ENCODE peak calls at places on chromosome 6, in eight cellular contexts. L is Karpas-422, Q is H9, N is H1, Z is PC-3, T is DND-41, H is IMR-90, V is keratinocyte. X is an unnamed sample.

GRCh38 chr6:150408842-150409241 is 40.0 kb downstream of the IYD start:
- DNase-seq in L (no peak), Q (no peak), N (no peak), Z (no peak), T (no peak), H (no peak), V (no peak), X (no peak)

GRCh38 chr6:152636675-152637421 is at the start of gene SYNE1:
- DNase-seq in L (peak; percentile 66), Q (peak; percentile 54), N (peak; percentile 72), Z (no peak), T (no peak), H (peak; percentile 16), V (no peak), X (no peak)

GRCh38 chr6:31978831-31979230 is 3.0 kb upstream of the C4A start:
- DNase-seq in L (no peak), Q (peak; percentile 10), N (no peak), Z (no peak), T (no peak), H (no peak), V (no peak), X (no peak)

GRCh38 chr6:146287691-146288369 is 255.8 kb upstream of the RAB32 start:
- DNase-seq in L (no peak), Q (no peak), N (no peak), Z (no peak), T (no peak), H (no peak), V (no peak), X (no peak)

GRCh38 chr6:169556758-169557505 is 144.9 kb downstream of the WDR27 start:
- DNase-seq in L (peak; percentile 78), Q (no peak), N (no peak), Z (no peak), T (no peak), H (no peak), V (no peak), X (no peak)

GRCh38 chr6:150830409-150831165 is 34.9 kb upstream of the MTHFD1L start:
- DNase-seq in L (no peak), Q (no peak), N (no peak), Z (peak; percentile 9), T (no peak), H (peak; percentile 77), V (no peak), X (no peak)

GRCh38 chr6:16836186-16836981 is 75.1 kb upstream of the ATXN1 start:
- DNase-seq in L (no peak), Q (no peak), N (no peak), Z (no peak), T (no peak), H (peak; percentile 26), V (no peak), X (no peak)

GRCh38 chr6:40936810-40937209 is 102.2 kb downstream of the UNC5CL start:
- DNase-seq in L (no peak), Q (no peak), N (no peak), Z (peak; percentile 71), T (no peak), H (peak; percentile 95), V (peak; percentile 86), X (peak; percentile 81)

GRCh38 chr6:64520050-64520449 is 884.4 kb downstream of the PHF3 start:
- DNase-seq in L (no peak), Q (no peak), N (no peak), Z (peak; percentile 93), T (no peak), H (peak; percentile 95), V (peak; percentile 36), X (peak; percentile 85)

GRCh38 chr6:98921038-98921437 is 26.7 kb downstream of the FBXL4 start:
- DNase-seq in L (no peak), Q (no peak), N (no peak), Z (no peak), T (no peak), H (peak; percentile 10), V (no peak), X (no peak)

GRCh38 chr6:96089173-96089572 is 73.4 kb downstream of the FUT9 start:
- DNase-seq in L (peak; percentile 42), Q (peak; percentile 56), N (no peak), Z (peak; percentile 42), T (no peak), H (no peak), V (no peak), X (peak; percentile 2)

GRCh38 chr6:157576621-157577390 is 195.8 kb downstream of the ZDHHC14 start:
- DNase-seq in L (no peak), Q (no peak), N (no peak), Z (no peak), T (no peak), H (no peak), V (no peak), X (no peak)

GRCh38 chr6:137497722-137498463 is 3.7 kb upstream of the OLIG3 start:
- DNase-seq in L (no peak), Q (peak; percentile 69), N (peak; percentile 77), Z (no peak), T (no peak), H (no peak), V (no peak), X (no peak)

GRCh38 chr6:45650527-45651135 is 272.9 kb upstream of the SUPT3H start:
- DNase-seq in L (no peak), Q (no peak), N (no peak), Z (peak; percentile 96), T (no peak), H (peak; percentile 94), V (peak; percentile 38), X (peak; percentile 87)

GRCh38 chr6:137210903-137211302 is 8.3 kb downstream of the IFNGR1 start:
- DNase-seq in L (no peak), Q (no peak), N (no peak), Z (no peak), T (no peak), H (peak; percentile 14), V (no peak), X (no peak)

GRCh38 chr6:53464942-53465460 is 79.9 kb downstream of the GCLC start:
- DNase-seq in L (no peak), Q (no peak), N (no peak), Z (peak; percentile 52), T (no peak), H (peak; percentile 10), V (no peak), X (peak; percentile 37)

GRCh38 chr6:3612341-3613041 is 139.0 kb downstream of the PXDC1 start:
- DNase-seq in L (no peak), Q (no peak), N (peak; percentile 24), Z (peak; percentile 98), T (no peak), H (peak; percentile 85), V (peak; percentile 85), X (peak; percentile 95)

GRCh38 chr6:43904311-43905123 is 134.5 kb downstream of the VEGFA start:
- DNase-seq in L (no peak), Q (no peak), N (no peak), Z (peak; percentile 30), T (no peak), H (no peak), V (no peak), X (no peak)

GRCh38 chr6:26358511-26358981 is 6.5 kb upstream of the BTN3A2 start:
- DNase-seq in L (peak; percentile 58), Q (no peak), N (no peak), Z (no peak), T (no peak), H (no peak), V (no peak), X (no peak)

GRCh38 chr6:1771324-1771723 is 161.6 kb downstream of the FOXC1 start:
- DNase-seq in L (no peak), Q (no peak), N (no peak), Z (peak; percentile 88), T (no peak), H (peak; percentile 44), V (peak; percentile 28), X (peak; percentile 76)

GRCh38 chr6:62978920-62979319 is 232.3 kb upstream of the FKBP1C start:
- DNase-seq in L (no peak), Q (no peak), N (no peak), Z (no peak), T (no peak), H (no peak), V (no peak), X (no peak)

GRCh38 chr6:52745764-52746201 is 17.5 kb downstream of the GSTA2 start:
- DNase-seq in L (no peak), Q (no peak), N (no peak), Z (no peak), T (no peak), H (no peak), V (no peak), X (no peak)

DNA sequence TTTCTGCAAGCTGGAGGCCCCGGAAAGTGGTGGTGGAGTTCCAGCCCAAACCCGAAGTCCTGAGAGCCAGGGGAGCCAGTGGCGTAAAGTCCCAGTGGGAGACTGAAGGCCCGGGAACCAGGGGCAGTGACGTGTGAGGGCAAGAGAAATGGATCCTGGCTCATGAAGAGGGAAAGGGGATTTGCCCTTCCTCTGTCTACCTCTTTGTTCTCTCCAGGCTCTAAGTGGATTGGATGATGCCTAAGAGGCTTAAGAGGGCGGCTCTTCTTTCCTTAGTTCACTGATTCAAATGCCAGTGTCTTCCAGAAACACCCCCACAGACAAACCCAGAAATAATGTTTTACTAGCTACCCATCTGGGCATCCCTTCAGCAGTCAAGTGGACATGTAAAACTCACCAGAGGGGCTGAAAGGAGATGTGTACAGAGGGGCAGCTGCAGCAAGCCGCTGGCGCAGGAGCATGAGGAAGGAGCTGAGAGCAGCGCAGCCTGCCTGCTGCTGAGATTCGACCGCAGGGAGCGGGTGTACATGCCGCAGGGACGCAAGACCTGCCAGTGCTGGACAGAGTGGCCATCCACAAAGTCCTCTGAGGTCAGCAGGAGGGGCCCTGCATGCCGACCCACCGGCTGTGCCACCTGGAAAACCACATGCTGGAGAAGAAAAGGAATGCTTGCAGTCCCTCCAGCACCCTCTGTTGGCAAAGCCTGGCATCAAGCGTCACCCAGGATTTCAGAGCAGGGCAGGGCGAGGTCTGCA is 29.5 kb downstream of the CDYL start:
- DNase-seq in L (peak; percentile 57), Q (peak; percentile 77), N (peak; percentile 80), Z (peak; percentile 66), T (peak; percentile 36), H (peak; percentile 35), V (no peak), X (peak; percentile 40)
- H3K4me2 ChIP-seq in L (no peak overlapping the region), Q (no peak overlapping the region), N (no peak overlapping the region), Z (no peak overlapping the region), T (no peak overlapping the region), H (no peak overlapping the region), V (no peak overlapping the region), X (no peak overlapping the region)

DNA sequence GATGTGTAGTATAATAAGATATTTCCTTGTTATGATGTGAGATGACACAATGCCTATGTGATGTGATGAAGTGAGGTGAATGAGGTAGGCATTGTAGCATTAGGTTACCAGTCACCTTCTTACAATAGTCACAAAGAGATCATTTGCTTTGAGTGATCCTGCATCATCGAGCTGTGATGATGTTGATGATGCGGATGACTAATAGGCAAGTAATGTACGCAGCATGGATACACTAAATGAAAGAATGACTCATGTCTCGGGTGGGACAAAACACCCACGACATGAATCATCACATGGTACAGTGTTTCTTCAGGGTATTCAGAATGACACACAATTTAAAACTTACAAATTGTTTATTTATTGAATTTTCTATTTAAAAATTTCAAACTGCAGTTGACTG is 806.3 kb upstream of the GJE1 start:
- DNase-seq in L (no peak), Q (no peak), N (no peak), Z (peak; percentile 95), T (no peak), H (peak; percentile 100), V (peak; percentile 92), X (peak; percentile 99)
- H2AFZ ChIP-seq in L (no peak overlapping the region), Q (no peak overlapping the region), N (peak overlapping the region; percentile 76), Z (no peak overlapping the region), T (no peak overlapping the region), H (no peak overlapping the region), V (peak overlapping the region; percentile 29), X (no peak overlapping the region)

GRCh38 chr6:111950661-111951426 is 77.6 kb upstream of the FYN start:
- DNase-seq in L (no peak), Q (no peak), N (no peak), Z (no peak), T (no peak), H (peak; percentile 37), V (no peak), X (no peak)
- H3K9ac ChIP-seq in L (no peak overlapping the region), Q (no peak overlapping the region), N (no peak overlapping the region), Z (no peak overlapping the region), T (no peak overlapping the region), H (no peak overlapping the region), V (no peak overlapping the region), X (no peak overlapping the region)

GRCh38 chr6:20630136-20630535 is 95.9 kb downstream of the CDKAL1 start:
- DNase-seq in L (no peak), Q (peak; percentile 62), N (peak; percentile 53), Z (no peak), T (no peak), H (no peak), V (no peak), X (no peak)
- H3K4me2 ChIP-seq in L (no peak overlapping the region), Q (no peak overlapping the region), N (peak overlapping the region; percentile 25), Z (no peak overlapping the region), T (no peak overlapping the region), H (no peak overlapping the region), V (no peak overlapping the region), X (no peak overlapping the region)

X was measured in mammary epithelial cell.